ENCODE peak calls at places on chromosomes 2 and 18, in seven cellular contexts. F is PC-3, P is hepatocyte, J is thoracic aorta, Q is neural progenitor cell, N is uterus, H is tibial artery. I is an unnamed sample. For H3K4me1 and H3K9me3, the result is how much of the 10 kb centered on the place peaks cover.

GRCh38 chr18:74549591-74550104 is 15.3 kb downstream of the CNDP1 start:
- DNase-seq in J (no peak), H (no peak), F (no peak), P (no peak), Q (no peak), N (no peak), I (no peak)

GRCh38 chr2:216245391-216245790 is 126.9 kb downstream of the MARCHF4 start:
- DNase-seq in N (no peak), F (no peak), P (no peak), J (no peak), Q (no peak), H (no peak), I (no peak)

GRCh38 chr2:38551171-38551570 is 51.6 kb downstream of the HNRNPLL start:
- DNase-seq in J (no peak), N (no peak), H (no peak), Q (no peak), P (no peak), F (no peak), I (no peak)

GRCh38 chr2:11144077-11144723 is 11.1 kb upstream of the SLC66A3 start:
- DNase-seq in Q (no peak), P (no peak), J (no peak), N (no peak), H (no peak), F (no peak), I (no peak)

GRCh38 chr2:201151127-201152074 is 31.5 kb upstream of the CASP10 start:
- DNase-seq in H (no peak), F (peak), P (no peak), Q (no peak), J (no peak), N (no peak), I (no peak)

GRCh38 chr2:31341351-31341750 is 73.2 kb downstream of the XDH start:
- DNase-seq in F (no peak), H (no peak), Q (no peak), J (no peak), P (no peak), N (no peak), I (no peak)

GRCh38 chr2:207375207-207375875 is 154.4 kb upstream of the CREB1 start:
- DNase-seq in H (no peak), J (no peak), N (no peak), Q (no peak), F (no peak), P (no peak), I (no peak)

GRCh38 chr2:203579131-203579643 is 44.1 kb upstream of the RAPH1 start:
- DNase-seq in P (peak), H (no peak), N (no peak), F (peak), J (no peak), Q (no peak), I (no peak)

GRCh38 chr2:20584637-20585321 is 66.1 kb downstream of the HS1BP3 start:
- DNase-seq in N (no peak), Q (peak), J (no peak), F (peak), P (peak), H (peak), I (no peak)

GRCh38 chr18:63237911-63238710 is 81.5 kb downstream of the BCL2 start:
- DNase-seq in F (peak), J (no peak), P (peak), N (no peak), H (peak), Q (peak), I (peak)

GRCh38 chr18:48359626-48360025 is 49.6 kb downstream of the ZBTB7C start:
- DNase-seq in N (no peak), J (no peak), P (no peak), H (no peak), F (no peak), Q (no peak), I (no peak)

GRCh38 chr2:169828141-169828811 is 1.0 kb downstream of the UBR3 start:
- DNase-seq in J (no peak), P (peak), H (peak), N (no peak), F (peak), Q (peak), I (peak)

GRCh38 chr2:215712850-215713230 is 277.0 kb upstream of the FN1 start:
- DNase-seq in F (peak), Q (no peak), P (no peak), N (no peak), H (no peak), J (no peak), I (no peak)

GRCh38 chr2:43024515-43024962 is 201.9 kb downstream of the ZFP36L2 start:
- DNase-seq in Q (peak), P (peak), H (peak), J (peak), N (peak), F (peak), I (peak)

GRCh38 chr2:212580117-212580516 is 41.5 kb upstream of the ERBB4 start:
- DNase-seq in N (no peak), Q (no peak), J (no peak), F (no peak), P (no peak), H (no peak), I (no peak)

GRCh38 chr2:95552911-95553310 is 38.9 kb upstream of the TRIM43 start:
- DNase-seq in N (no peak), P (no peak), Q (no peak), H (no peak), J (no peak), F (no peak), I (no peak)

GRCh38 chr2:28993211-28993960 is 12.3 kb downstream of the TOGARAM2 start:
- DNase-seq in F (peak), J (no peak), H (no peak), Q (no peak), P (no peak), N (no peak), I (no peak)

GRCh38 chr2:102342888-102343287 is 12.7 kb upstream of the IL18R1 start:
- DNase-seq in J (no peak), H (no peak), N (no peak), F (peak), P (no peak), Q (no peak), I (no peak)

GRCh38 chr2:11362781-11363099 is 18.3 kb upstream of the ROCK2 start:
- DNase-seq in Q (no peak), J (no peak), N (no peak), P (no peak), H (no peak), F (no peak), I (no peak)

GRCh38 chr2:123771928-123772632 is 253.0 kb upstream of the CNTNAP5 start:
- DNase-seq in F (peak), J (no peak), Q (no peak), N (no peak), H (no peak), P (no peak), I (no peak)

GRCh38 chr2:216574586-216574985 is 58.6 kb upstream of the IGFBP2 start:
- DNase-seq in P (no peak), N (no peak), J (no peak), H (no peak), Q (no peak), F (no peak), I (no peak)

GRCh38 chr2:1673160-1673944 is 71.0 kb downstream of the PXDN start:
- DNase-seq in H (no peak), Q (no peak), P (no peak), F (no peak), J (no peak), N (no peak), I (no peak)

GRCh38 chr2:86764661-86765307 is 25.9 kb downstream of the CD8A start:
- DNase-seq in F (peak), H (no peak), N (no peak), Q (peak), J (no peak), P (peak), I (no peak)

GRCh38 chr2:216286616-216287231 is 85.6 kb downstream of the MARCHF4 start:
- DNase-seq in P (no peak), H (no peak), J (no peak), N (no peak), Q (no peak), F (no peak), I (no peak)

GRCh38 chr2:240876475-240877251 is 8.0 kb downstream of the AGXT start:
- DNase-seq in N (no peak), F (no peak), Q (no peak), P (peak), J (no peak), H (no peak), I (no peak)

GRCh38 chr2:238505119-238505891 is 78.6 kb downstream of the ASB1 start:
- DNase-seq in H (peak), Q (no peak), P (no peak), J (no peak), N (no peak), F (no peak), I (no peak)

GRCh38 chr2:120703330-120703994 is 32.2 kb upstream of the GLI2 start:
- DNase-seq in H (no peak), Q (no peak), N (no peak), P (peak), F (peak), J (no peak), I (no peak)

GRCh38 chr2:64204006-64204632 is 59.9 kb upstream of the PELI1 start:
- DNase-seq in P (peak), J (no peak), Q (no peak), F (no peak), N (no peak), H (no peak), I (peak)

GRCh38 chr2:223090081-223090480 is 38.1 kb downstream of the KCNE4 start:
- DNase-seq in F (no peak), Q (no peak), H (no peak), P (no peak), J (no peak), N (no peak), I (no peak)

GRCh38 chr2:223095207-223095606 is 43.2 kb downstream of the KCNE4 start:
- DNase-seq in H (no peak), J (no peak), Q (no peak), N (no peak), P (no peak), F (no peak), I (no peak)

GRCh38 chr2:223090540-223091235 is 38.7 kb downstream of the KCNE4 start:
- DNase-seq in F (no peak), Q (peak), P (no peak), N (no peak), H (no peak), J (no peak), I (no peak)

GRCh38 chr2:223093436-223093839 is 41.4 kb downstream of the KCNE4 start:
- DNase-seq in F (peak), Q (no peak), P (no peak), H (peak), J (no peak), N (peak), I (peak)

DNA sequence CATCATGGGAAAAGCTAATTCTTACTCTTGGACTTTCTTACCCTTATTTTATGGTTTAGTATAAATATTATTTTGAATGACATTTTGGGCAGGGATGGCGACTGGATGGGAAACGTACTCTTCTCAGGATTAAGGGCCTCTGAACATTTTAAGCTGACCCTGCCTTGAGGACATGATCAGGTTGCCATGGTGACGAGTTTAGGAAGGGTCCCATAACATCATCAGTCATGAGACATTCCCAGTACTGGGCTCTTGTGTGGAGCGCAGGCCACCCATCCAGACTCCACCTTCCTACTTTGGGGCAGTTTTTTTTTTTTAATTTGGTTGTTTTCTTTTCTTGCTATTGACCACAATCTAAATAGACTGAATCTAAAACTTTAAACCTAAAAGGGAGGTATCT is 40.7 kb downstream of the KCNE4 start:
- DNase-seq in N (no peak), P (no peak), Q (peak), J (no peak), F (no peak), H (no peak), I (no peak)
- H3K4me1 ChIP-seq in N (under half), P (under half), Q (under half), J (under half), F (under half), H (under half), I (under half)

DNA sequence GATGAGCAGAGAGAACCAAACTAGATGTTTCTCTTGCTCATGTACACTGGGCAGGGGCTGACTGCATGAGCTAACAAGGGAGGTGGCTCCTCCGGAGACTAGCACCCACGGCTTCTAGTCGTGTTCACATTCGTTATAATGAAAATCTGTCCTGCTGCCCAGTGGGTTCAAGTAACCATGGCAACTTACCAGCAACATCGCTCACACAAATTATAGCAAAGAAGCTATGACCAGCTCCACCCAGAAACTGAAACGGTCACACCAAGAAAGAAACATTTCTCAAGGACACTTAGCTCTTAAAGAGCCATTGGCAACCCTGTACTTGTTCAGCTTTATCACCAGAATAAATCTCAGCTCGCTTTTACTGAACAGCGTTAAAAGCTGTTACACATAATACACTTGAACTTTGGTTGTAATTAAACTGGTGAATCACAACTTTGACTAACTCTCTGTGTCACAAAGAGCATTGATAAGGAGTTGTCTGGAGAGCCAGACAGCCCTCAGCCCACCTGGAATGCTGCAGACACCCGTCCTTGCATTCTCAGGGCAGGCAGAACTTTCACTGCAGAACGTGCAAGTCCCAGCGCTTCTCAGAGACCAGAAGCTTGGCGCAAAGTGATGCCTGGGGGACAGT is 141.2 kb downstream of the PID1 start:
- DNase-seq in H (no peak), F (peak), N (no peak), P (peak), J (no peak), Q (no peak), I (no peak)
- H3K9me3 ChIP-seq in H (under half), F (under half), N (under half), P (under half), J (under half), Q (under half), I (under half)

GRCh38 chr2:69811591-69811990 is 17.9 kb upstream of the GMCL1 start:
- DNase-seq in N (no peak), Q (no peak), H (no peak), J (no peak), F (no peak), P (no peak), I (no peak)

GRCh38 chr2:69811018-69811417 is 18.4 kb upstream of the GMCL1 start:
- DNase-seq in F (no peak), P (no peak), J (no peak), N (no peak), H (no peak), Q (no peak), I (no peak)

GRCh38 chr2:69805887-69806286 is 23.6 kb upstream of the GMCL1 start:
- DNase-seq in N (no peak), H (no peak), F (no peak), P (no peak), Q (no peak), J (no peak), I (no peak)

GRCh38 chr2:69807821-69808540 is 21.5 kb upstream of the GMCL1 start:
- DNase-seq in P (no peak), N (no peak), H (no peak), F (no peak), Q (peak), J (no peak), I (no peak)

GRCh38 chr2:69810550-69810949 is 18.9 kb upstream of the GMCL1 start:
- DNase-seq in J (no peak), N (no peak), Q (no peak), H (no peak), F (no peak), P (no peak), I (no peak)
- H3K4me1 ChIP-seq in J (under half), N (under half), Q (under half), H (under half), F (under half), P (under half), I (under half)

GRCh38 chr2:13481201-13481600 is 764.5 kb downstream of the TRIB2 start:
- DNase-seq in N (no peak), F (peak), P (no peak), J (no peak), H (no peak), Q (no peak), I (no peak)

GRCh38 chr2:13488965-13489364 is 772.2 kb downstream of the TRIB2 start:
- DNase-seq in H (no peak), J (no peak), P (no peak), Q (no peak), N (no peak), F (no peak), I (no peak)

GRCh38 chr2:13480057-13480456 is 763.3 kb downstream of the TRIB2 start:
- DNase-seq in Q (no peak), H (no peak), P (no peak), J (no peak), F (no peak), N (no peak), I (no peak)

GRCh38 chr2:13485256-13485655 is 768.5 kb downstream of the TRIB2 start:
- DNase-seq in P (no peak), H (no peak), N (no peak), J (no peak), Q (no peak), F (no peak), I (no peak)
- H3K9me3 ChIP-seq in P (under half), H (under half), N (under half), J (under half), Q (under half), F (under half), I (under half)

DNA sequence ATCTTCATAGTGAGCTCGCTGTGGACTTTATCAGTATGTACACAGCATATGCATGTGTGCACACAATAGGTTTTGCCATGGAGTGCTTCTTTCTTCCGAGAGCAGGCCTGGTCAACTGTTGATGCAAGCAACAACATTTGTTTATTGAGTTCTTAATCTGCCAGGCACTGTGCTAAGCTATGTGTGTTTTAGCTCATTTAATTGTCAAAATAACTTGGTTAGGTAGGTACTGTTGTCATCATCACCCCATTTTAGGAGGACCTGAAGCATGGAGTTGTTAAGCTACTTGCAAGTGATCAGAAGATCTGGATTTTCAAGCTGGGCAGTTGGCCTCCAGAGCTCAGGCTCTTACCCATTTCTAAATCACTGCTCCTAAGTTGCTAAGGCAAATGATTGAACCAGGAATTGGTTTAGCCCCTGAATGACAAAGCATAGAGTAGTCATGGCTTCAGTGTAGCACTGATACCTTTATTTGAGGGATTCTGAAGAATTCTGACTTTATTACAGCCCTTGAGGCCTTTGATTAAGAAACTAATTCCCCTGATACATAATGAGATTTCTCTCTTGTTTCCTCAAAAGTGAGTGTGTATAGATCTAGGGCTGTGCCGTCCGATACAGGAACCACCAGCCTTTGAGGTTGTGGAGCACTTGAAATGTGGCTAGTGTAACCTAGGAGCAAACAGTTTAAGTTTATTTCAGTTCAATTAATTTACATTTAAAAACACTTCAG is 132.9 kb downstream of the FMNL2 start:
- DNase-seq in P (no peak), Q (no peak), J (no peak), N (no peak), H (no peak), F (no peak), I (no peak)
- H3K4me1 ChIP-seq in P (half or more), Q (half or more), J (half or more), N (under half), H (under half), F (under half), I (under half)

DNA sequence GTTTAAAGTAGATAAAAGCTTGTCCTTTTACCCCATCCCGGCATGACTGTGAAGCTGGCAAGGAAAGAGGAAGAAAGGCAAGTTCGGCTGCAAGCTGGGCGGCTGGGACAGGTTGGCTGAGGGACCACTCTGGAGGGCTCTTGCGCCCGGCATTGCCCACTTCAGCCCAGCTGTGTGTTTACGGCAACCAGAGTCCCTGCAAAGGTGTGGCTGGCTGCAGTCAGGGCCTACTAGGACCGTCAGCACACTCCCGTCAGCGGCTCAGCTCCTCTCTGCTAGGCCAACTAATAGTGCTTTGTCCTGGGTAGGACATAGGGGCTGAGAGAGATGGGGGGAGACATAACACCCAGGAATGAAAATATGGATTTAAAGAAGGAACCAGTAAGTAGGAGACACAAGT is 11.7 kb upstream of the SAP130 start:
- DNase-seq in N (no peak), P (no peak), Q (no peak), J (no peak), H (no peak), F (no peak), I (no peak)
- H3K9me3 ChIP-seq in N (under half), P (under half), Q (under half), J (under half), H (under half), F (under half), I (under half)

I was measured in heart left ventricle.